ENCODE peak calls at places on chromosomes 3 and 15, in eight cellular contexts. One of them, this sample, is unnamed.

GRCh38 chr3:83218383-83219200 is 1457.1 kb upstream of the GBE1 start:
- DNase-seq in activated CD4-positive, alpha-beta T cell treated with anti-CD3 and anti-CD28 coated beads for 48 hours: no peak
- DNase-seq in SHP77: no peak
- DNase-seq in activated T-cell treated with anti-CD3 and anti-CD28 coated beads for 1 hour: no peak
- DNase-seq in stomach: no peak
- DNase-seq in lung microvascular endothelial cell: no peak
- DNase-seq in kidney: peak; percentile 69
- DNase-seq in iris pigment epithelial cell: no peak
- DNase-seq in this sample: no peak

GRCh38 chr3:157913751-157914150 is 192.5 kb downstream of the SHOX2 start:
- DNase-seq in SHP77: no peak
- DNase-seq in lung microvascular endothelial cell: no peak
- DNase-seq in activated T-cell treated with anti-CD3 and anti-CD28 coated beads for 1 hour: no peak
- DNase-seq in kidney: no peak
- DNase-seq in iris pigment epithelial cell: peak; percentile 70
- DNase-seq in activated CD4-positive, alpha-beta T cell treated with anti-CD3 and anti-CD28 coated beads for 48 hours: no peak
- DNase-seq in stomach: no peak
- DNase-seq in this sample: no peak

GRCh38 chr3:42032693-42033349 is 58.3 kb upstream of the TRAK1 start:
- DNase-seq in stomach: peak; percentile 45
- DNase-seq in activated CD4-positive, alpha-beta T cell treated with anti-CD3 and anti-CD28 coated beads for 48 hours: no peak
- DNase-seq in kidney: peak; percentile 84
- DNase-seq in lung microvascular endothelial cell: no peak
- DNase-seq in iris pigment epithelial cell: peak; percentile 98
- DNase-seq in SHP77: no peak
- DNase-seq in activated T-cell treated with anti-CD3 and anti-CD28 coated beads for 1 hour: no peak
- DNase-seq in this sample: peak; percentile 86

GRCh38 chr3:48504051-48504946 is at the start of gene SHISA5:
- DNase-seq in SHP77: no peak
- DNase-seq in stomach: peak; percentile 76
- DNase-seq in kidney: peak; percentile 95
- DNase-seq in activated T-cell treated with anti-CD3 and anti-CD28 coated beads for 1 hour: peak; percentile 41
- DNase-seq in activated CD4-positive, alpha-beta T cell treated with anti-CD3 and anti-CD28 coated beads for 48 hours: peak; percentile 68
- DNase-seq in lung microvascular endothelial cell: peak; percentile 63
- DNase-seq in iris pigment epithelial cell: peak; percentile 51
- DNase-seq in this sample: peak; percentile 42

GRCh38 chr15:70608156-70608555 is 155.2 kb downstream of the UACA start:
- DNase-seq in kidney: no peak
- DNase-seq in lung microvascular endothelial cell: no peak
- DNase-seq in iris pigment epithelial cell: no peak
- DNase-seq in SHP77: no peak
- DNase-seq in stomach: no peak
- DNase-seq in activated T-cell treated with anti-CD3 and anti-CD28 coated beads for 1 hour: no peak
- DNase-seq in activated CD4-positive, alpha-beta T cell treated with anti-CD3 and anti-CD28 coated beads for 48 hours: no peak
- DNase-seq in this sample: no peak

GRCh38 chr15:29945943-29946591 is 123.8 kb upstream of the TJP1 start:
- DNase-seq in SHP77: no peak
- DNase-seq in activated CD4-positive, alpha-beta T cell treated with anti-CD3 and anti-CD28 coated beads for 48 hours: no peak
- DNase-seq in lung microvascular endothelial cell: no peak
- DNase-seq in stomach: no peak
- DNase-seq in iris pigment epithelial cell: peak; percentile 69
- DNase-seq in kidney: no peak
- DNase-seq in activated T-cell treated with anti-CD3 and anti-CD28 coated beads for 1 hour: no peak
- DNase-seq in this sample: no peak

GRCh38 chr3:126750760-126751129 is 46.7 kb downstream of the CHCHD6 start:
- DNase-seq in kidney: no peak
- DNase-seq in activated CD4-positive, alpha-beta T cell treated with anti-CD3 and anti-CD28 coated beads for 48 hours: no peak
- DNase-seq in activated T-cell treated with anti-CD3 and anti-CD28 coated beads for 1 hour: no peak
- DNase-seq in stomach: no peak
- DNase-seq in iris pigment epithelial cell: no peak
- DNase-seq in lung microvascular endothelial cell: no peak
- DNase-seq in SHP77: no peak
- DNase-seq in this sample: no peak

GRCh38 chr3:172713316-172713715 is 2.4 kb upstream of the NCEH1 start:
- DNase-seq in activated CD4-positive, alpha-beta T cell treated with anti-CD3 and anti-CD28 coated beads for 48 hours: no peak
- DNase-seq in stomach: no peak
- DNase-seq in lung microvascular endothelial cell: no peak
- DNase-seq in iris pigment epithelial cell: no peak
- DNase-seq in SHP77: no peak
- DNase-seq in kidney: no peak
- DNase-seq in activated T-cell treated with anti-CD3 and anti-CD28 coated beads for 1 hour: no peak
- DNase-seq in this sample: no peak

GRCh38 chr3:40476478-40477470 is at the start of gene ZNF619:
- DNase-seq in activated CD4-positive, alpha-beta T cell treated with anti-CD3 and anti-CD28 coated beads for 48 hours: peak; percentile 60
- DNase-seq in stomach: peak; percentile 82
- DNase-seq in activated T-cell treated with anti-CD3 and anti-CD28 coated beads for 1 hour: peak; percentile 30
- DNase-seq in kidney: peak; percentile 90
- DNase-seq in SHP77: peak; percentile 50
- DNase-seq in lung microvascular endothelial cell: peak; percentile 86
- DNase-seq in iris pigment epithelial cell: peak; percentile 70
- DNase-seq in this sample: peak; percentile 66

GRCh38 chr3:108623504-108623903 is 34.0 kb downstream of the DZIP3 start:
- DNase-seq in iris pigment epithelial cell: peak; percentile 32
- DNase-seq in activated T-cell treated with anti-CD3 and anti-CD28 coated beads for 1 hour: no peak
- DNase-seq in SHP77: no peak
- DNase-seq in stomach: no peak
- DNase-seq in activated CD4-positive, alpha-beta T cell treated with anti-CD3 and anti-CD28 coated beads for 48 hours: no peak
- DNase-seq in lung microvascular endothelial cell: no peak
- DNase-seq in kidney: no peak
- DNase-seq in this sample: no peak

GRCh38 chr3:71753716-71754609 is at the start of gene GPR27:
- DNase-seq in iris pigment epithelial cell: peak; percentile 50
- DNase-seq in activated T-cell treated with anti-CD3 and anti-CD28 coated beads for 1 hour: no peak
- DNase-seq in activated CD4-positive, alpha-beta T cell treated with anti-CD3 and anti-CD28 coated beads for 48 hours: peak; percentile 25
- DNase-seq in lung microvascular endothelial cell: peak; percentile 47
- DNase-seq in stomach: no peak
- DNase-seq in kidney: peak; percentile 75
- DNase-seq in SHP77: no peak
- DNase-seq in this sample: peak; percentile 10

GRCh38 chr3:79551997-79552396 is 215.8 kb downstream of the ROBO1 start:
- DNase-seq in activated CD4-positive, alpha-beta T cell treated with anti-CD3 and anti-CD28 coated beads for 48 hours: no peak
- DNase-seq in iris pigment epithelial cell: no peak
- DNase-seq in lung microvascular endothelial cell: no peak
- DNase-seq in activated T-cell treated with anti-CD3 and anti-CD28 coated beads for 1 hour: no peak
- DNase-seq in kidney: no peak
- DNase-seq in stomach: no peak
- DNase-seq in SHP77: no peak
- DNase-seq in this sample: no peak

GRCh38 chr15:37109952-37110630 is 9.7 kb upstream of the MEIS2 start:
- DNase-seq in lung microvascular endothelial cell: peak; percentile 46
- DNase-seq in stomach: no peak
- DNase-seq in activated T-cell treated with anti-CD3 and anti-CD28 coated beads for 1 hour: no peak
- DNase-seq in SHP77: no peak
- DNase-seq in iris pigment epithelial cell: no peak
- DNase-seq in activated CD4-positive, alpha-beta T cell treated with anti-CD3 and anti-CD28 coated beads for 48 hours: no peak
- DNase-seq in kidney: peak; percentile 88
- DNase-seq in this sample: no peak

GRCh38 chr15:74402873-74403589 is 30.7 kb downstream of the SEMA7A start:
- DNase-seq in activated CD4-positive, alpha-beta T cell treated with anti-CD3 and anti-CD28 coated beads for 48 hours: peak; percentile 92
- DNase-seq in kidney: no peak
- DNase-seq in activated T-cell treated with anti-CD3 and anti-CD28 coated beads for 1 hour: peak; percentile 45
- DNase-seq in stomach: peak; percentile 46
- DNase-seq in SHP77: no peak
- DNase-seq in iris pigment epithelial cell: no peak
- DNase-seq in lung microvascular endothelial cell: peak; percentile 12
- DNase-seq in this sample: no peak

GRCh38 chr15:86690566-86690965 is 610.9 kb downstream of the AGBL1 start:
- DNase-seq in iris pigment epithelial cell: no peak
- DNase-seq in stomach: no peak
- DNase-seq in activated CD4-positive, alpha-beta T cell treated with anti-CD3 and anti-CD28 coated beads for 48 hours: no peak
- DNase-seq in SHP77: no peak
- DNase-seq in kidney: no peak
- DNase-seq in activated T-cell treated with anti-CD3 and anti-CD28 coated beads for 1 hour: no peak
- DNase-seq in lung microvascular endothelial cell: no peak
- DNase-seq in this sample: peak; percentile 10

GRCh38 chr3:10888523-10889081 is 72.6 kb downstream of the SLC6A11 start:
- DNase-seq in SHP77: no peak
- DNase-seq in iris pigment epithelial cell: no peak
- DNase-seq in activated CD4-positive, alpha-beta T cell treated with anti-CD3 and anti-CD28 coated beads for 48 hours: no peak
- DNase-seq in activated T-cell treated with anti-CD3 and anti-CD28 coated beads for 1 hour: no peak
- DNase-seq in stomach: no peak
- DNase-seq in kidney: no peak
- DNase-seq in lung microvascular endothelial cell: no peak
- DNase-seq in this sample: no peak

GRCh38 chr3:117695321-117695720 is 985.7 kb downstream of the TUSC7 start:
- DNase-seq in stomach: no peak
- DNase-seq in SHP77: no peak
- DNase-seq in activated CD4-positive, alpha-beta T cell treated with anti-CD3 and anti-CD28 coated beads for 48 hours: no peak
- DNase-seq in activated T-cell treated with anti-CD3 and anti-CD28 coated beads for 1 hour: no peak
- DNase-seq in lung microvascular endothelial cell: peak; percentile 7
- DNase-seq in kidney: no peak
- DNase-seq in iris pigment epithelial cell: peak; percentile 25
- DNase-seq in this sample: no peak

GRCh38 chr3:131535131-131535530 is 32.4 kb upstream of the MRPL3 start:
- DNase-seq in activated T-cell treated with anti-CD3 and anti-CD28 coated beads for 1 hour: no peak
- DNase-seq in SHP77: no peak
- DNase-seq in activated CD4-positive, alpha-beta T cell treated with anti-CD3 and anti-CD28 coated beads for 48 hours: no peak
- DNase-seq in stomach: no peak
- DNase-seq in lung microvascular endothelial cell: no peak
- DNase-seq in iris pigment epithelial cell: no peak
- DNase-seq in kidney: no peak
- DNase-seq in this sample: no peak

GRCh38 chr3:169390741-169391300 is 272.7 kb downstream of the MECOM start:
- DNase-seq in lung microvascular endothelial cell: peak; percentile 18
- DNase-seq in iris pigment epithelial cell: no peak
- DNase-seq in activated T-cell treated with anti-CD3 and anti-CD28 coated beads for 1 hour: no peak
- DNase-seq in stomach: no peak
- DNase-seq in activated CD4-positive, alpha-beta T cell treated with anti-CD3 and anti-CD28 coated beads for 48 hours: no peak
- DNase-seq in SHP77: no peak
- DNase-seq in kidney: no peak
- DNase-seq in this sample: no peak

GRCh38 chr15:22786868-22787698 is 639 bp downstream of the NIPA1 start:
- DNase-seq in stomach: peak; percentile 30
- DNase-seq in lung microvascular endothelial cell: peak; percentile 45
- DNase-seq in kidney: peak; percentile 81
- DNase-seq in iris pigment epithelial cell: peak; percentile 49
- DNase-seq in activated T-cell treated with anti-CD3 and anti-CD28 coated beads for 1 hour: peak; percentile 13
- DNase-seq in SHP77: peak; percentile 7
- DNase-seq in activated CD4-positive, alpha-beta T cell treated with anti-CD3 and anti-CD28 coated beads for 48 hours: peak; percentile 33
- DNase-seq in this sample: peak; percentile 23

GRCh38 chr3:112358311-112358780 is 25.4 kb downstream of the CD200 start:
- DNase-seq in activated CD4-positive, alpha-beta T cell treated with anti-CD3 and anti-CD28 coated beads for 48 hours: peak; percentile 21
- DNase-seq in activated T-cell treated with anti-CD3 and anti-CD28 coated beads for 1 hour: no peak
- DNase-seq in iris pigment epithelial cell: no peak
- DNase-seq in lung microvascular endothelial cell: no peak
- DNase-seq in SHP77: no peak
- DNase-seq in stomach: no peak
- DNase-seq in kidney: no peak
- DNase-seq in this sample: no peak

GRCh38 chr3:53152316-53152715 is 8.7 kb upstream of the PRKCD start:
- DNase-seq in activated CD4-positive, alpha-beta T cell treated with anti-CD3 and anti-CD28 coated beads for 48 hours: no peak
- DNase-seq in SHP77: no peak
- DNase-seq in iris pigment epithelial cell: no peak
- DNase-seq in activated T-cell treated with anti-CD3 and anti-CD28 coated beads for 1 hour: no peak
- DNase-seq in stomach: no peak
- DNase-seq in lung microvascular endothelial cell: no peak
- DNase-seq in kidney: no peak
- DNase-seq in this sample: no peak